ENCODE peak calls at places on chromosomes 7 and 10, in six cellular contexts. P is GM12878, R is K562, W is H1, S is WTC11, G is HepG2. E is an unnamed sample.

GRCh38 chr7:130489140-130489967 is 2.5 kb upstream of the MEST start:
- DNase-seq in G (no peak), R (no peak), P (no peak), S (no peak), W (no peak), E (no peak)

GRCh38 chr10:83555264-83555663 is 584.0 kb upstream of the GHITM start:
- DNase-seq in R (no peak), W (no peak), S (no peak), G (no peak), P (peak), E (no peak)

GRCh38 chr10:88553116-88553752 is 29.9 kb downstream of the RNLS start:
- DNase-seq in G (peak), R (peak), S (peak), P (peak), W (no peak), E (peak)

GRCh38 chr10:10967029-10967428 is 50.6 kb upstream of the CELF2 start:
- DNase-seq in G (no peak), P (no peak), R (no peak), S (no peak), W (no peak), E (no peak)

GRCh38 chr7:111424768-111425167 is 137.5 kb downstream of the IMMP2L start:
- DNase-seq in W (no peak), G (peak), R (no peak), P (no peak), S (no peak), E (no peak)

GRCh38 chr10:117188399-117188798 is 8.9 kb upstream of the KCNK18 start:
- DNase-seq in W (no peak), G (no peak), P (no peak), S (no peak), R (no peak), E (no peak)

GRCh38 chr7:141460781-141461715 is 90.2 kb upstream of the AGK start:
- DNase-seq in G (no peak), S (no peak), R (no peak), P (no peak), W (no peak), E (no peak)

GRCh38 chr10:102868976-102869289 is 337 bp upstream of the AS3MT start:
- DNase-seq in S (no peak), W (no peak), G (no peak), P (no peak), R (no peak), E (no peak)

GRCh38 chr7:93574269-93574645 is 267 bp downstream of the CALCR start:
- DNase-seq in S (no peak), R (no peak), G (no peak), P (no peak), W (no peak), E (no peak)

GRCh38 chr10:22560391-22561239 is 153.8 kb downstream of the PIP4K2A start:
- DNase-seq in S (no peak), W (no peak), P (no peak), G (no peak), R (no peak), E (no peak)

GRCh38 chr10:13356392-13356791 is 8.3 kb upstream of the SEPHS1 start:
- DNase-seq in G (no peak), P (no peak), W (no peak), R (no peak), S (no peak), E (no peak)

GRCh38 chr7:81664304-81664703 is 105.5 kb downstream of the HGF start:
- DNase-seq in S (no peak), R (no peak), W (no peak), P (no peak), G (no peak), E (no peak)

GRCh38 chr7:129825554-129826267 is 127.0 kb downstream of the UBE2H start:
- DNase-seq in P (no peak), R (peak), S (peak), G (peak), W (no peak), E (peak)

GRCh38 chr7:108211382-108212201 is 81.4 kb upstream of the LAMB4 start:
- DNase-seq in R (peak), G (peak), S (peak), W (no peak), P (peak), E (peak)

GRCh38 chr10:79027147-79028055 is 41.4 kb upstream of the ZMIZ1 start:
- DNase-seq in R (peak), S (no peak), P (no peak), W (no peak), G (no peak), E (no peak)

GRCh38 chr7:105156731-105157130 is 142.7 kb downstream of the KMT2E start:
- DNase-seq in W (no peak), G (no peak), S (no peak), P (no peak), R (no peak), E (no peak)

GRCh38 chr7:69184339-69184738 is 413.9 kb upstream of the AUTS2 start:
- DNase-seq in S (no peak), P (no peak), W (no peak), R (no peak), G (no peak), E (no peak)

GRCh38 chr10:78905940-78906308 is 162.8 kb upstream of the ZMIZ1 start:
- DNase-seq in P (no peak), G (no peak), S (no peak), R (no peak), W (no peak), E (no peak)

GRCh38 chr7:105130048-105130447 is 116.0 kb downstream of the KMT2E start:
- DNase-seq in R (no peak), W (no peak), S (no peak), G (no peak), P (no peak), E (no peak)

GRCh38 chr7:79268730-79269129 is 184.7 kb downstream of the MAGI2 start:
- DNase-seq in S (no peak), G (no peak), P (no peak), R (no peak), W (no peak), E (no peak)

GRCh38 chr10:124685251-124685650 is 58.9 kb downstream of the FAM53B start:
- DNase-seq in S (no peak), R (no peak), G (no peak), W (no peak), P (no peak), E (no peak)

GRCh38 chr7:144386741-144387140 is 16.8 kb downstream of the NOBOX start:
- DNase-seq in G (no peak), W (no peak), S (no peak), R (no peak), P (no peak), E (no peak)

GRCh38 chr7:105376901-105377533 is 11.7 kb downstream of the SRPK2 start:
- DNase-seq in R (peak), P (no peak), G (no peak), S (no peak), W (no peak), E (no peak)

GRCh38 chr10:22997102-22997501 is 69.2 kb downstream of the ARMC3 start:
- DNase-seq in R (peak), P (no peak), G (no peak), W (peak), S (peak), E (peak)

GRCh38 chr10:13673165-13673564 is 86.4 kb downstream of the PRPF18 start:
- DNase-seq in R (no peak), P (no peak), S (no peak), G (no peak), W (no peak), E (no peak)

GRCh38 chr7:127884066-127884559 is 147.1 kb downstream of the LRRC4 start:
- DNase-seq in G (no peak), W (no peak), S (no peak), P (no peak), R (no peak), E (no peak)

GRCh38 chr7:74179935-74180604 is 5.9 kb downstream of the EIF4H start:
- DNase-seq in S (no peak), P (no peak), G (no peak), R (no peak), W (no peak), E (no peak)

GRCh38 chr7:151711435-151711872 is 165.5 kb downstream of the PRKAG2 start:
- DNase-seq in G (no peak), P (no peak), W (no peak), S (no peak), R (no peak), E (no peak)

GRCh38 chr10:4194231-4194630 is 409.2 kb upstream of the KLF6 start:
- DNase-seq in S (no peak), P (no peak), W (no peak), G (no peak), R (no peak), E (no peak)

GRCh38 chr7:66205736-66206080 is 574 bp downstream of the TPST1 start:
- DNase-seq in P (no peak), S (peak), R (no peak), W (no peak), G (no peak), E (no peak)

GRCh38 chr10:73744690-73744994 is 470 bp downstream of the SEC24C start:
- DNase-seq in W (no peak), G (peak), P (no peak), R (peak), S (no peak), E (no peak)

DNA sequence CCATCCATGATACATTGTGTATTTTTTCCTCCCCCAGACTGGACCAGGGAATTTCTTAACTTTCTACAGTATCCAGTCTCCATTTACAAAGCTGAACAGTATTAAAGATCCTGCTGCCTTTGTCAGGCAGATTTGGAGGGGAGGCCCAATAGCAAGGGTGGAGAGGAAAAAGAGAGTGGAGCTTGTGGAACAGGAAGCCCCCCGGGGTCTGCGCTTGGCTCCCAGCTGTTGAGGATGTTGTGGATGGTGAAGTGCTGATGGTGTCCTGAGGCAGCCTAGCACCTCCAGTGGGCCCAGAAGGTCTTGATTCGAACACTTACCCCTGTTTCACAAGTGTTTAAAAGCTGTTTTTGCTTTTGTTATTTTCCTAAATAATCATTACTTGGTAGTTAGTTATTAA is 29.5 kb upstream of the MTPAP start:
- DNase-seq in P (no peak), R (no peak), W (no peak), G (no peak), S (peak), E (no peak)
- TF ChIP-seq ATF3 in P (no peak), R (no peak), W (no peak), G (no peak), S (no peak), E (no peak)

GRCh38 chr7:2004841-2005351 is 227.8 kb downstream of the MAD1L1 start:
- DNase-seq in P (no peak), G (no peak), R (no peak), S (peak), W (no peak), E (no peak)

GRCh38 chr7:2002561-2003450 is 229.9 kb downstream of the MAD1L1 start:
- DNase-seq in S (peak), R (no peak), P (no peak), W (no peak), G (no peak), E (no peak)

GRCh38 chr7:2003451-2003930 is 229.3 kb downstream of the MAD1L1 start:
- DNase-seq in G (no peak), P (no peak), R (no peak), S (peak), W (no peak), E (no peak)

GRCh38 chr7:2005746-2006145 is 227.0 kb downstream of the MAD1L1 start:
- DNase-seq in P (no peak), S (peak), W (no peak), G (no peak), R (no peak), E (no peak)

DNA sequence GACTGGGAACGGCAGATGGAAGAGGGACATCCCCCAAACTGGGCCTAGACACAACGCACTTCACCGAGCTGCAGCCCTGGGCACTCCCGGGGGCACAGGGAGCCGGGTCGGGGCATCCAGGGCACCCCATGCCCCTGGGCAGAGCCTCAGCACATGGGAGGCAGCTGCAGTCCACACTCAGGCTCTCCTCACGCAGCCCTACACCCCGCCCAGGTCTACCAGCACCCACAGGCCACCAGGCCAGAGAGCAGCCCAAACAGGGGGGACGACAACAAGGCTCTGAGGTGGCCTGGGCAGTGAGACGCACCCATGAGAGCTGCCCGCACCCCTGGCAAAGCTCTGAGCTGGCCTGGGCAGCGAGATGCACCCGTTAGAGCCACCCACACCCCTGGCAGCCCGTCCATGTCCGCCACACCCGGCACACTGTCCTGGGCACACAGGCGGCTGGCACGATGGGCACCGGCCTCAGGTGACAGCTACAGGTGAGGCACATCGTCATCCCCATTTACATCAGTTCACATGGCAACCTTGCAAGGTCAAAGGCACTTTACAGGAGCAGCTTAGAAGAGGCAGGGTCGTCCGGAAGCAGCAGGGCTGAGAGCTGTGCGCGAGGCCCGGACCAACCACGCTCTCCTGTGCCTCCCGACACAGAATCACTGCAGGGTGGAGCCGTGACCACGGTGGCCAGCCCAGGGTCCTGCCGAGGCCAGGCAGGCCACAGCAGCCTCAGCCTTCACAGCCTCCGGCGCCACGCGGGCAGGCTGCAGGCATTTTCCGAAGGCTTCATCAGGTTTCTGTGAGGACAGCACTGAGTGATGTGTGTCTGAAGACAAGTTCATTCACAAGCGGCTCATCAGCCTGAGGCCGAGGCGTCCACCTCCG is 228.6 kb downstream of the MAD1L1 start:
- DNase-seq in W (no peak), G (no peak), P (no peak), S (peak), R (no peak), E (no peak)
- TF ChIP-seq ATF3 in W (no peak), G (no peak), P (no peak), S (no peak), R (no peak), E (no peak)

DNA sequence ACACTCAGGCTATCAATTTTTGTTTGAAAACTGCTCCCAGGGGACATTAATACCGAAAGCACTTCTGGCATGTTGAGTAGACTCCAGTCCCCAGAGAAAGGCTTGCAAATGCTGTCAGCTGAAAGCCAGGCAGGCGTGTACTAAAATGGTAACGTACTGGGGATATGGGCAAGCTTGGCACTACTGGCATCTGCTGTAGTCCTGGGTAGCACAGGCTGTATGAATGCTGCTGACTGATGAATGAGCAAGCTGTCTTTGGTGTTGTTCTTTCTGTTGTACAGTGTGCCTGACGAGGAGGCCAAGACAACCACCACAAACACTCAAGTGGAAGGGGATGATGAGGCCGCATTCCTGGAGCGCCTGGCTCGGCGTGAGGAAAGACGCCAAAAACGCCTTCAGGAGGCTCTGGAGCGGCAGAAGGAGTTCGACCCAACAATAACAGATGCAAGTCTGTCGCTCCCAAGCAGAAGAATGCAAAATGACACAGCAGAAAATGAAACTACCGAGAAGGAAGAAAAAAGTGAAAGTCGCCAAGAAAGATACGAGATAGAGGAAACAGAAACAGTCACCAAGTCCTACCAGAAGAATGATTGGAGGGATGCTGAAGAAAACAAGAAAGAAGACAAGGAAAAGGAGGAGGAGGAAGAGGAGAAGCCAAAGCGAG is 53.5 kb upstream of the AGBL3 start:
- DNase-seq in S (no peak), P (peak), G (no peak), R (peak), W (no peak), E (no peak)
- TF ChIP-seq ATF3 in S (no peak), P (no peak), G (no peak), R (no peak), W (no peak), E (no peak)

DNA sequence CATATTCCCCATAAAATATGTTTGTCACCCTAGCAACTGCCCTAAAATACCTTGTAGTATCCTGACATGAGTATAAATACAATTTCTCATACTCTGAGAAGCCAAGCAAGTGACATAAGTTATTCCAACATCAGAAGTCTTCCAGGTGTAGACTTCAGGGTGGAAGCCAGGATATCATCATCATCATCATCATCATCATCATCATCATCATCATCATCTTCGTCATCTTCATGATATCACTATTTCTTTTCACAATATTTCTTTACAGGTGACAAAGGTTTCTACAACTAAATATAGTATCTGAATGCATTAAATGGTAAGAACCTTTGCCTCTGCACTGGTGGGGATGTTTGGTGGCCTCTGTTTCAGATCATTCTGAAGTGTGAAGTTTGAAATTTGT is 10.0 kb upstream of the GPR141 start:
- DNase-seq in W (no peak), R (no peak), G (no peak), S (no peak), P (no peak), E (no peak)
- TF ChIP-seq ATF3 in W (no peak), R (no peak), G (no peak), S (no peak), P (no peak), E (no peak)

E was measured in HCT116.